ENCODE peak calls at places on chromosomes 13 and 19, in seven cellular contexts. R, E, V, P, M, A and L are unnamed samples.

GRCh38 chr19:14835011-14835410 is at the start of the genes OR7A5 and OR7C1:
- DNase-seq in A (no peak), E (no peak), P (no peak), M (no peak), V (no peak), R (no peak), L (no peak)

GRCh38 chr13:46146898-46147297 is 35.1 kb downstream of the LCP1 start:
- DNase-seq in M (no peak), E (no peak), R (no peak), A (peak; percentile 22), V (no peak), P (no peak), L (no peak)

GRCh38 chr13:42561752-42562467 is 12.0 kb upstream of the TNFSF11 start:
- DNase-seq in A (peak; percentile 25), M (no peak), E (no peak), P (no peak), V (no peak), R (no peak), L (no peak)

GRCh38 chr13:112204881-112205327 is 138.0 kb downstream of the SOX1 start:
- DNase-seq in A (no peak), M (no peak), R (no peak), V (no peak), P (no peak), E (peak; percentile 62), L (no peak)

GRCh38 chr19:1274852-1275259 is 474 bp upstream of the FAM174C start:
- DNase-seq in P (no peak), V (no peak), M (no peak), A (no peak), E (no peak), R (no peak), L (no peak)

GRCh38 chr19:29976151-29976943 is 34.3 kb downstream of the URI1 start:
- DNase-seq in R (no peak), E (no peak), P (no peak), V (no peak), M (no peak), A (no peak), L (no peak)

GRCh38 chr13:60335531-60335930 is 61.5 kb upstream of the TDRD3 start:
- DNase-seq in A (no peak), P (no peak), V (no peak), R (no peak), M (no peak), E (no peak), L (no peak)

GRCh38 chr13:110634558-110634957 is 19.2 kb downstream of the NAXD start:
- DNase-seq in R (no peak), E (no peak), M (no peak), P (no peak), A (peak; percentile 96), V (peak; percentile 12), L (no peak)

GRCh38 chr13:79491715-79492114 is 10.8 kb downstream of the NDFIP2 start:
- DNase-seq in E (no peak), P (no peak), V (no peak), R (no peak), A (no peak), M (no peak), L (no peak)

GRCh38 chr19:6577410-6578125 is 13.4 kb downstream of the CD70 start:
- DNase-seq in E (no peak), V (no peak), M (no peak), A (no peak), P (peak; percentile 91), R (no peak), L (no peak)

GRCh38 chr19:19485161-19485997 is 30.0 kb downstream of the TSSK6 start:
- DNase-seq in A (peak; percentile 11), V (no peak), E (no peak), P (no peak), M (no peak), R (no peak), L (no peak)

GRCh38 chr13:32022292-32022691 is 9.3 kb upstream of the FRY start:
- DNase-seq in A (no peak), V (no peak), P (no peak), M (no peak), R (no peak), E (no peak), L (peak; percentile 49)

GRCh38 chr13:64471916-64472315 is 2758.2 kb downstream of the PCDH9 start:
- DNase-seq in M (no peak), P (no peak), E (no peak), V (peak; percentile 8), A (no peak), R (no peak), L (no peak)

GRCh38 chr19:58582985-58583384 is 9.8 kb upstream of the MZF1 start:
- DNase-seq in E (no peak), M (no peak), A (no peak), P (no peak), V (no peak), R (no peak), L (no peak)

GRCh38 chr19:2627319-2627829 is 75.1 kb downstream of the GNG7 start:
- DNase-seq in E (peak; percentile 93), A (peak; percentile 98), M (peak; percentile 93), V (peak; percentile 92), R (peak; percentile 93), P (peak; percentile 77), L (peak; percentile 53)

GRCh38 chr19:2627855-2628254 is 74.6 kb downstream of the GNG7 start:
- DNase-seq in V (no peak), P (no peak), M (no peak), A (peak; percentile 29), E (no peak), R (no peak), L (no peak)

GRCh38 chr19:2624537-2625091 is 77.9 kb downstream of the GNG7 start:
- DNase-seq in E (peak; percentile 70), P (no peak), V (no peak), A (no peak), R (peak; percentile 79), M (no peak), L (no peak)

GRCh38 chr19:2625434-2625833 is 77.1 kb downstream of the GNG7 start:
- DNase-seq in E (no peak), V (no peak), M (peak; percentile 69), P (no peak), A (no peak), R (no peak), L (no peak)

GRCh38 chr19:2623743-2624142 is 78.8 kb downstream of the GNG7 start:
- DNase-seq in M (no peak), A (no peak), V (no peak), R (no peak), P (no peak), E (no peak), L (no peak)
- H3K4me3 ChIP-seq in M (no peak overlapping the region), A (no peak overlapping the region), V (no peak overlapping the region), R (no peak overlapping the region), P (no peak overlapping the region), E (no peak overlapping the region), L (no peak overlapping the region)

DNA sequence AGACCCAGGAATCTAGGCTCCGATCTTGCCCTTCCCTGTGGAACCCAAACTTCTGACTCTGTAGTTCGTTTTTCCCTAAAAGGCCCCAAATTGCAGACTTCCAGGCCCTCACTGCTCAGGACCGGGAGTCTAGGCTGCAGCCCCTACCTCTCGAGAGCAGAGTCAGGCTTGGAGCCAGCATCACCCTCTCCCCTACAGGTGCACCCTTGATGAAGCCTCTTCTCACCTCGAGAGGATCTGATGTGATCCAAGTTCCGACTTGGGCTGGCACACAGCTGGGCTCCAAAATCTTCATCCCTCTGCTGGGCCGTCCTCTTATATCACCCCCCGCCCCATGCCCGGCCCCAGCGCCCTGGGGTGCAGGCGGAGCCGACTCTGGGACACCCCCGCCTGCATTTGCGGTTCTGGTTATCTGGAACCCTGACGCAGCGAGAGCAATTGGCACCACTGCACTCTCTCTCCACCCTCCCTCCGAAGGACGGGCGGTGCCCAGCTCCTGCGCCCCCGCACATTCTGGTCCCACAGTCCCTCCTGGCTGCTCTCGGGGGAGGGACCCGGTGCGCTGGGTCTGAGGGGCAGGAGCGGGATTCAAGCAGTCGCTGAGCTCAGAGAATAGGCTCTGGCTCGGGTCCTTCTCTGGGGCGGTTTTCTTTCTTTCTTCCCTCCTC is at the start of gene KLK7:
- DNase-seq in A (no peak), E (no peak), V (no peak), R (no peak), P (no peak), M (no peak), L (no peak)
- H3K4me3 ChIP-seq in A (no peak within 1 kb of the TSS), E (no peak within 1 kb of the TSS), V (peak within 1 kb of the TSS; percentile 55), R (no peak within 1 kb of the TSS), P (no peak within 1 kb of the TSS), M (no peak within 1 kb of the TSS), L (no peak within 1 kb of the TSS)

GRCh38 chr19:45994456-45994988 is 745 bp upstream of the CCDC61 start:
- DNase-seq in P (no peak), M (no peak), V (no peak), R (no peak), A (no peak), E (no peak), L (no peak)
- H3K4me3 ChIP-seq in P (peak overlapping the region; percentile 33), M (peak overlapping the region; percentile 85), V (peak overlapping the region; percentile 55), R (peak overlapping the region; percentile 93), A (peak overlapping the region; percentile 65), E (peak overlapping the region; percentile 5), L (peak overlapping the region; percentile 42)

GRCh38 chr13:34941436-34941834 is 635 bp upstream of the NBEA start:
- DNase-seq in V (no peak), P (no peak), A (no peak), R (no peak), M (no peak), E (no peak), L (no peak)
- H3K4me3 ChIP-seq in V (peak overlapping the region; percentile 80), P (no peak overlapping the region), A (peak overlapping the region; percentile 82), R (peak overlapping the region; percentile 79), M (peak overlapping the region; percentile 67), E (peak overlapping the region; percentile 86), L (peak overlapping the region; percentile 92)

DNA sequence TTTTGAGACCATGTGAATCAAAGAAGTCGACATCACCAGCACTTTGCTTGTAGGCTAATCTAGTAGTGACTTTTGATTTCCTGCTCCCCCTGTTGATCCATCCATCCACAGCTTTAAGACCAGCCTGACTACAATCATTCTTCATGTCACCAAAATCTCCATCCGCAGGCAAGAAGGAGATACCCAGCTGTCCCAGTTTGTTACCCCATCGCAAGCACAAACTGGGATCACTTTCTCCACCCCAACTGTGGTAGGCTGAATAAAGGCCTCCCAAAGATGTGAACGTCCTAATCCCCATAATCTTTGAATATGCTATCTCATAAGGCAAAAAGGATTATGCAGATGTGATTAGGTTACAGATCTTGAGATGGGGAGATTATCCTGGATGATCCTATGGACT is 202.1 kb downstream of the ENOX1 start:
- DNase-seq in V (no peak), E (no peak), P (no peak), R (no peak), A (no peak), M (no peak), L (no peak)
- H3K4me3 ChIP-seq in V (no peak overlapping the region), E (no peak overlapping the region), P (no peak overlapping the region), R (no peak overlapping the region), A (no peak overlapping the region), M (no peak overlapping the region), L (no peak overlapping the region)

GRCh38 chr19:13027031-13027430 is 31.8 kb downstream of the NFIX start:
- DNase-seq in M (no peak), V (no peak), A (no peak), P (no peak), E (no peak), R (no peak), L (no peak)
- H3K4me3 ChIP-seq in M (peak overlapping the region; percentile 51), V (no peak overlapping the region), A (no peak overlapping the region), P (no peak overlapping the region), E (no peak overlapping the region), R (peak overlapping the region; percentile 55), L (peak overlapping the region; percentile 33)

GRCh38 chr13:33321686-33322473 is 36.3 kb upstream of the STARD13 start:
- DNase-seq in E (no peak), A (no peak), M (no peak), V (no peak), P (no peak), R (no peak), L (no peak)
- H3K4me3 ChIP-seq in E (no peak overlapping the region), A (peak overlapping the region; percentile 20), M (peak overlapping the region; percentile 41), V (no peak overlapping the region), P (no peak overlapping the region), R (peak overlapping the region; percentile 7), L (peak overlapping the region; percentile 20)

GRCh38 chr19:33906578-33907335 is 110.1 kb downstream of the KCTD15 start:
- DNase-seq in E (peak; percentile 35), M (no peak), V (no peak), A (peak; percentile 25), P (no peak), R (no peak), L (no peak)
- H3K4me3 ChIP-seq in E (peak overlapping the region; percentile 5), M (peak overlapping the region; percentile 45), V (no peak overlapping the region), A (peak overlapping the region; percentile 52), P (no peak overlapping the region), R (peak overlapping the region; percentile 54), L (no peak overlapping the region)